ENCODE peak calls at places on chromosome 1, in ten cellular contexts. One of them, this sample, is unnamed.

GRCh38 chr1:164064501-164064900 is 494.5 kb upstream of the PBX1 start:
- DNase-seq in tibial artery: no peak
- DNase-seq in breast epithelium: no peak
- DNase-seq in psoas muscle: no peak
- DNase-seq in neural progenitor cell: no peak
- DNase-seq in CD8-positive, alpha-beta T cell: no peak
- DNase-seq in activated CD8-positive, alpha-beta T cell treated with anti-CD3 and anti-CD28 coated beads for 36 hours: no peak
- DNase-seq in fibroblast of mammary gland: peak; percentile 47
- DNase-seq in glutamatergic neuron: no peak
- DNase-seq in fibroblast of pulmonary artery: peak; percentile 7
- DNase-seq in this sample: no peak

GRCh38 chr1:30706528-30706927 is 16.9 kb downstream of the MATN1 start:
- DNase-seq in CD8-positive, alpha-beta T cell: no peak
- DNase-seq in tibial artery: peak; percentile 80
- DNase-seq in psoas muscle: peak; percentile 65
- DNase-seq in glutamatergic neuron: no peak
- DNase-seq in fibroblast of pulmonary artery: peak; percentile 40
- DNase-seq in neural progenitor cell: no peak
- DNase-seq in activated CD8-positive, alpha-beta T cell treated with anti-CD3 and anti-CD28 coated beads for 36 hours: no peak
- DNase-seq in breast epithelium: no peak
- DNase-seq in fibroblast of mammary gland: peak; percentile 58
- DNase-seq in this sample: no peak

GRCh38 chr1:79197421-79197820 is 190.9 kb upstream of the ADGRL4 start:
- DNase-seq in psoas muscle: no peak
- DNase-seq in neural progenitor cell: peak; percentile 34
- DNase-seq in activated CD8-positive, alpha-beta T cell treated with anti-CD3 and anti-CD28 coated beads for 36 hours: no peak
- DNase-seq in fibroblast of pulmonary artery: peak; percentile 72
- DNase-seq in fibroblast of mammary gland: peak; percentile 56
- DNase-seq in CD8-positive, alpha-beta T cell: no peak
- DNase-seq in tibial artery: no peak
- DNase-seq in glutamatergic neuron: no peak
- DNase-seq in breast epithelium: no peak
- DNase-seq in this sample: no peak

GRCh38 chr1:81799939-81800740 is 594 bp upstream of the ADGRL2 start:
- DNase-seq in fibroblast of pulmonary artery: peak; percentile 85
- DNase-seq in neural progenitor cell: peak; percentile 94
- DNase-seq in breast epithelium: no peak
- DNase-seq in fibroblast of mammary gland: peak; percentile 73
- DNase-seq in glutamatergic neuron: peak; percentile 71
- DNase-seq in tibial artery: peak; percentile 77
- DNase-seq in activated CD8-positive, alpha-beta T cell treated with anti-CD3 and anti-CD28 coated beads for 36 hours: no peak
- DNase-seq in CD8-positive, alpha-beta T cell: no peak
- DNase-seq in psoas muscle: peak; percentile 54
- DNase-seq in this sample: peak; percentile 69

GRCh38 chr1:201139306-201139705 is 12.3 kb upstream of the ASCL5 start:
- DNase-seq in activated CD8-positive, alpha-beta T cell treated with anti-CD3 and anti-CD28 coated beads for 36 hours: no peak
- DNase-seq in neural progenitor cell: no peak
- DNase-seq in psoas muscle: no peak
- DNase-seq in fibroblast of mammary gland: no peak
- DNase-seq in fibroblast of pulmonary artery: no peak
- DNase-seq in glutamatergic neuron: no peak
- DNase-seq in CD8-positive, alpha-beta T cell: no peak
- DNase-seq in breast epithelium: peak; percentile 49
- DNase-seq in tibial artery: peak; percentile 57
- DNase-seq in this sample: no peak

GRCh38 chr1:186164773-186165172 is 210.3 kb downstream of the TPR start:
- DNase-seq in fibroblast of pulmonary artery: no peak
- DNase-seq in tibial artery: no peak
- DNase-seq in breast epithelium: no peak
- DNase-seq in fibroblast of mammary gland: no peak
- DNase-seq in CD8-positive, alpha-beta T cell: no peak
- DNase-seq in glutamatergic neuron: no peak
- DNase-seq in neural progenitor cell: no peak
- DNase-seq in activated CD8-positive, alpha-beta T cell treated with anti-CD3 and anti-CD28 coated beads for 36 hours: no peak
- DNase-seq in psoas muscle: no peak
- DNase-seq in this sample: no peak

GRCh38 chr1:1334835-1335234 is 3.8 kb downstream of the TAS1R3 start:
- DNase-seq in neural progenitor cell: peak; percentile 94
- DNase-seq in tibial artery: no peak
- DNase-seq in CD8-positive, alpha-beta T cell: no peak
- DNase-seq in fibroblast of mammary gland: no peak
- DNase-seq in glutamatergic neuron: no peak
- DNase-seq in activated CD8-positive, alpha-beta T cell treated with anti-CD3 and anti-CD28 coated beads for 36 hours: no peak
- DNase-seq in fibroblast of pulmonary artery: no peak
- DNase-seq in breast epithelium: no peak
- DNase-seq in psoas muscle: no peak
- DNase-seq in this sample: no peak

GRCh38 chr1:206461602-206462455 is 8.4 kb upstream of the IKBKE start:
- DNase-seq in fibroblast of mammary gland: peak; percentile 77
- DNase-seq in fibroblast of pulmonary artery: peak; percentile 87
- DNase-seq in breast epithelium: no peak
- DNase-seq in CD8-positive, alpha-beta T cell: peak; percentile 82
- DNase-seq in activated CD8-positive, alpha-beta T cell treated with anti-CD3 and anti-CD28 coated beads for 36 hours: peak; percentile 91
- DNase-seq in glutamatergic neuron: peak; percentile 71
- DNase-seq in tibial artery: no peak
- DNase-seq in neural progenitor cell: peak; percentile 78
- DNase-seq in psoas muscle: peak; percentile 35
- DNase-seq in this sample: peak; percentile 70

GRCh38 chr1:234730110-234730509 is 120.1 kb upstream of the IRF2BP2 start:
- DNase-seq in CD8-positive, alpha-beta T cell: no peak
- DNase-seq in fibroblast of mammary gland: no peak
- DNase-seq in activated CD8-positive, alpha-beta T cell treated with anti-CD3 and anti-CD28 coated beads for 36 hours: no peak
- DNase-seq in psoas muscle: no peak
- DNase-seq in breast epithelium: no peak
- DNase-seq in neural progenitor cell: no peak
- DNase-seq in glutamatergic neuron: no peak
- DNase-seq in fibroblast of pulmonary artery: no peak
- DNase-seq in tibial artery: no peak
- DNase-seq in this sample: no peak

GRCh38 chr1:234732260-234732659 is 122.3 kb upstream of the IRF2BP2 start:
- DNase-seq in psoas muscle: no peak
- DNase-seq in neural progenitor cell: no peak
- DNase-seq in activated CD8-positive, alpha-beta T cell treated with anti-CD3 and anti-CD28 coated beads for 36 hours: no peak
- DNase-seq in fibroblast of pulmonary artery: no peak
- DNase-seq in glutamatergic neuron: no peak
- DNase-seq in CD8-positive, alpha-beta T cell: no peak
- DNase-seq in breast epithelium: no peak
- DNase-seq in fibroblast of mammary gland: no peak
- DNase-seq in tibial artery: no peak
- DNase-seq in this sample: no peak

GRCh38 chr1:234731371-234732085 is 121.5 kb upstream of the IRF2BP2 start:
- DNase-seq in fibroblast of pulmonary artery: peak; percentile 67
- DNase-seq in psoas muscle: no peak
- DNase-seq in activated CD8-positive, alpha-beta T cell treated with anti-CD3 and anti-CD28 coated beads for 36 hours: peak; percentile 83
- DNase-seq in glutamatergic neuron: no peak
- DNase-seq in tibial artery: no peak
- DNase-seq in CD8-positive, alpha-beta T cell: no peak
- DNase-seq in fibroblast of mammary gland: peak; percentile 92
- DNase-seq in breast epithelium: no peak
- DNase-seq in neural progenitor cell: no peak
- DNase-seq in this sample: no peak

GRCh38 chr1:234729566-234729965 is 119.6 kb upstream of the IRF2BP2 start:
- DNase-seq in CD8-positive, alpha-beta T cell: no peak
- DNase-seq in fibroblast of mammary gland: no peak
- DNase-seq in psoas muscle: no peak
- DNase-seq in tibial artery: no peak
- DNase-seq in neural progenitor cell: no peak
- DNase-seq in breast epithelium: no peak
- DNase-seq in fibroblast of pulmonary artery: peak; percentile 29
- DNase-seq in glutamatergic neuron: no peak
- DNase-seq in activated CD8-positive, alpha-beta T cell treated with anti-CD3 and anti-CD28 coated beads for 36 hours: no peak
- DNase-seq in this sample: no peak

DNA sequence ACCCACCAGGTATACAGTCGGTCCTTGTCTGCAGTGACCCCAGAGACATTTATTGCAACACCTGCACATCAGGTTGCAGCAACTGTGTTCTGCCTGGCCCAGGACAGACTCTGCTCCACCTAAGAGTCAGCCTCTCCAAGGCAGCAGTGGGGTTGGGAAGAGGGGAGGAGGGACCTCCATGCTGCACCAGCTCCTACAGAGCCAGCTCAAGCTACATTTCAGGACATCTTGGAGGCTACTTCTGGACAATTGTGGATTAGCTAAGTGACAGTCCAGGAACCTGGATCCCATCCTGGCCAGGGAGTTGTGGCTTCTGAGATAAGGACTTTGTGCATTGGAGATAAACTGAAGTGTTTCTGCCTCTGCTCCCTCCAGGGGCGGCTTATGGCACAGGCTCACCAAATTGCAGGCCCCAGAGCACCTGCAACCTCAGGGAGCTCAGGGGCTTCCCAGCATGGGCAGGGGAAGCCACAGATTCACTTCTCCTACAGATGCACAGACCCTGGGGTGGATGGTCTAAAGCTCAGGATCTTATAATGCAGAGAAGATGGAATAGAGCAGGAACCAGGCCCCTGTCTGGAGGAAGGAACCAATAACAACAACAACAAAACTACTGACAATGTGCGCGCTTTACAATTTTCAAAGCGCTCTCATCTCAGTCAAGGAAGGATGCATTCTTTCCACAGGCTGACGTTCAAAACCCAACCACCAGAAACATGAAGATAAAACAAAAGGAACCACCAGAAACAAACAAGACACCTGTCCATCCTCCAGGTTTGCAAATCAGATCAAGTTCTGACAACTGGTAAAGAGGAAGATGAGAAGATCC is 120.8 kb upstream of the IRF2BP2 start:
- DNase-seq in fibroblast of mammary gland: no peak
- DNase-seq in breast epithelium: no peak
- DNase-seq in tibial artery: no peak
- DNase-seq in glutamatergic neuron: no peak
- DNase-seq in fibroblast of pulmonary artery: no peak
- DNase-seq in CD8-positive, alpha-beta T cell: peak; percentile 56
- DNase-seq in activated CD8-positive, alpha-beta T cell treated with anti-CD3 and anti-CD28 coated beads for 36 hours: peak; percentile 78
- DNase-seq in psoas muscle: no peak
- DNase-seq in neural progenitor cell: no peak
- DNase-seq in this sample: no peak
- TF ChIP-seq CTCF in fibroblast of mammary gland: no peak
- TF ChIP-seq CTCF in breast epithelium: no peak
- TF ChIP-seq CTCF in tibial artery: no peak
- TF ChIP-seq CTCF in glutamatergic neuron: no peak
- TF ChIP-seq CTCF in fibroblast of pulmonary artery: no peak
- TF ChIP-seq CTCF in CD8-positive, alpha-beta T cell: no peak
- TF ChIP-seq CTCF in activated CD8-positive, alpha-beta T cell treated with anti-CD3 and anti-CD28 coated beads for 36 hours: peak; percentile 33
- TF ChIP-seq CTCF in psoas muscle: no peak
- TF ChIP-seq CTCF in neural progenitor cell: no peak
- TF ChIP-seq CTCF in this sample: no peak

DNA sequence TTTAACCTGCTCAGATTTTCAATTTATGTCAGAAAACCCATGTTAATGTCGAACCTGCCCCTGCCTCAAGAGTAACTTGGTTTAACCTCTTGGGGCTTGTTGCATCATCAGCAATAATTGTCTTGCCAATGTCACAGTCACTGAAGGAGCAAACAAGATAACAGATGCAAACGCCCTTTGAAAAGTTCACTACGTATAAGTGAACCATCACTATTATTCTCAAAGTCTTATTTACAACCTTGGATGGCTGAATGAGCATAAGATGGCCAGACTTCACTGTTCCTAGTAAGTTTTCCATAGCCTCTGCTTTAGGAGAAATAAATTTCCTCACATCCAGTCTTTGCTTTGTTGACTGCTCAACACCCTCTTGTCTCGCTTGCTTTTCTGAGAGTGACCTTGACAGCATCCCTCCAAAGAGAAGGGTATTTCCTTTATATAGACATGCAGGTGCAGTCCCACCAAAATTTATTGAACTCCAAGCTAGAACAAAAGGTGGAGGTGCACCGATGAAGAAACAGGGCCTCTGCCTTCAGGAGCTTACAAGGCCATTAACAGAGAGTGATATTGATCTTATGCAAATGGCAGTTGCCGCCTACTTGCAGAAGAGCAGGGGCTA is 749 bp upstream of the LRIG2 start:
- DNase-seq in fibroblast of mammary gland: no peak
- DNase-seq in breast epithelium: no peak
- DNase-seq in fibroblast of pulmonary artery: no peak
- DNase-seq in tibial artery: no peak
- DNase-seq in psoas muscle: no peak
- DNase-seq in activated CD8-positive, alpha-beta T cell treated with anti-CD3 and anti-CD28 coated beads for 36 hours: no peak
- DNase-seq in CD8-positive, alpha-beta T cell: no peak
- DNase-seq in neural progenitor cell: no peak
- DNase-seq in glutamatergic neuron: no peak
- DNase-seq in this sample: no peak
- TF ChIP-seq CTCF in fibroblast of mammary gland: no peak
- TF ChIP-seq CTCF in breast epithelium: no peak
- TF ChIP-seq CTCF in fibroblast of pulmonary artery: no peak
- TF ChIP-seq CTCF in tibial artery: no peak
- TF ChIP-seq CTCF in psoas muscle: no peak
- TF ChIP-seq CTCF in activated CD8-positive, alpha-beta T cell treated with anti-CD3 and anti-CD28 coated beads for 36 hours: no peak
- TF ChIP-seq CTCF in CD8-positive, alpha-beta T cell: no peak
- TF ChIP-seq CTCF in neural progenitor cell: no peak
- TF ChIP-seq CTCF in glutamatergic neuron: no peak
- TF ChIP-seq CTCF in this sample: no peak

GRCh38 chr1:85199667-85200366 is 999 bp downstream of the SYDE2 start:
- DNase-seq in glutamatergic neuron: no peak
- DNase-seq in fibroblast of pulmonary artery: no peak
- DNase-seq in CD8-positive, alpha-beta T cell: no peak
- DNase-seq in breast epithelium: no peak
- DNase-seq in psoas muscle: no peak
- DNase-seq in neural progenitor cell: no peak
- DNase-seq in tibial artery: no peak
- DNase-seq in activated CD8-positive, alpha-beta T cell treated with anti-CD3 and anti-CD28 coated beads for 36 hours: no peak
- DNase-seq in fibroblast of mammary gland: no peak
- DNase-seq in this sample: no peak
- TF ChIP-seq CTCF in glutamatergic neuron: no peak
- TF ChIP-seq CTCF in fibroblast of pulmonary artery: no peak
- TF ChIP-seq CTCF in CD8-positive, alpha-beta T cell: no peak
- TF ChIP-seq CTCF in breast epithelium: no peak
- TF ChIP-seq CTCF in psoas muscle: no peak
- TF ChIP-seq CTCF in neural progenitor cell: no peak
- TF ChIP-seq CTCF in tibial artery: no peak
- TF ChIP-seq CTCF in activated CD8-positive, alpha-beta T cell treated with anti-CD3 and anti-CD28 coated beads for 36 hours: no peak
- TF ChIP-seq CTCF in fibroblast of mammary gland: no peak
- TF ChIP-seq CTCF in this sample: no peak

GRCh38 chr1:51628715-51629590 is 12.1 kb downstream of the OSBPL9 start:
- DNase-seq in fibroblast of pulmonary artery: no peak
- DNase-seq in CD8-positive, alpha-beta T cell: no peak
- DNase-seq in breast epithelium: no peak
- DNase-seq in fibroblast of mammary gland: no peak
- DNase-seq in tibial artery: no peak
- DNase-seq in psoas muscle: no peak
- DNase-seq in glutamatergic neuron: no peak
- DNase-seq in activated CD8-positive, alpha-beta T cell treated with anti-CD3 and anti-CD28 coated beads for 36 hours: no peak
- DNase-seq in neural progenitor cell: no peak
- DNase-seq in this sample: no peak

GRCh38 chr1:51629918-51630317 is 13.0 kb downstream of the OSBPL9 start:
- DNase-seq in tibial artery: no peak
- DNase-seq in fibroblast of mammary gland: no peak
- DNase-seq in fibroblast of pulmonary artery: no peak
- DNase-seq in neural progenitor cell: no peak
- DNase-seq in psoas muscle: no peak
- DNase-seq in breast epithelium: no peak
- DNase-seq in glutamatergic neuron: no peak
- DNase-seq in activated CD8-positive, alpha-beta T cell treated with anti-CD3 and anti-CD28 coated beads for 36 hours: no peak
- DNase-seq in CD8-positive, alpha-beta T cell: no peak
- DNase-seq in this sample: no peak

GRCh38 chr1:51630393-51630792 is 13.5 kb downstream of the OSBPL9 start:
- DNase-seq in psoas muscle: no peak
- DNase-seq in breast epithelium: no peak
- DNase-seq in fibroblast of pulmonary artery: no peak
- DNase-seq in glutamatergic neuron: no peak
- DNase-seq in CD8-positive, alpha-beta T cell: no peak
- DNase-seq in activated CD8-positive, alpha-beta T cell treated with anti-CD3 and anti-CD28 coated beads for 36 hours: no peak
- DNase-seq in fibroblast of mammary gland: no peak
- DNase-seq in neural progenitor cell: no peak
- DNase-seq in tibial artery: no peak
- DNase-seq in this sample: no peak

GRCh38 chr1:51624851-51625250 is 8.0 kb downstream of the OSBPL9 start:
- DNase-seq in tibial artery: no peak
- DNase-seq in breast epithelium: no peak
- DNase-seq in psoas muscle: no peak
- DNase-seq in fibroblast of mammary gland: no peak
- DNase-seq in glutamatergic neuron: no peak
- DNase-seq in activated CD8-positive, alpha-beta T cell treated with anti-CD3 and anti-CD28 coated beads for 36 hours: no peak
- DNase-seq in neural progenitor cell: no peak
- DNase-seq in fibroblast of pulmonary artery: peak; percentile 13
- DNase-seq in CD8-positive, alpha-beta T cell: no peak
- DNase-seq in this sample: no peak

DNA sequence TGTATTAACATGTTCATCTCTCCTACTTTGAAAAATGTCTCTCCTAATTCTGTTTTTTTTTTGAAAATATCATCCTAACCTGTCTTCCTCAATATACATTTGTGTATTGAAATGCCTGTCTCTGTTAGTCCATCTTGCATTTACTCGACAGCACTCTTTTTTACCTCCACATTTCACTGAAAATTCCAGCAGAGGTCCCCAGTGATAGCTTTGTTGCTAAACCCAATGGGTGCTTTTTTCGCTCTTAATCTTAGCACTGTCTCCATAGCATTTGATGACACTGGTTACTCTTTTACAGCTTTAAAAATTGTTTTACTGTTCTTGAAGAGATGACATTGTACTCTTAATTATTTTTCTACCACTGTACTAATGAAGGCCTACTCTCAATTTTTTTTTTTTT is 10.8 kb downstream of the OSBPL9 start:
- DNase-seq in neural progenitor cell: peak; percentile 49
- DNase-seq in psoas muscle: no peak
- DNase-seq in breast epithelium: no peak
- DNase-seq in tibial artery: no peak
- DNase-seq in activated CD8-positive, alpha-beta T cell treated with anti-CD3 and anti-CD28 coated beads for 36 hours: no peak
- DNase-seq in CD8-positive, alpha-beta T cell: no peak
- DNase-seq in fibroblast of mammary gland: peak; percentile 72
- DNase-seq in fibroblast of pulmonary artery: peak; percentile 78
- DNase-seq in glutamatergic neuron: no peak
- DNase-seq in this sample: no peak
- TF ChIP-seq CTCF in neural progenitor cell: peak; percentile 54
- TF ChIP-seq CTCF in psoas muscle: no peak
- TF ChIP-seq CTCF in breast epithelium: no peak
- TF ChIP-seq CTCF in tibial artery: peak; percentile 34
- TF ChIP-seq CTCF in activated CD8-positive, alpha-beta T cell treated with anti-CD3 and anti-CD28 coated beads for 36 hours: peak; percentile 33
- TF ChIP-seq CTCF in CD8-positive, alpha-beta T cell: no peak
- TF ChIP-seq CTCF in fibroblast of mammary gland: peak; percentile 69
- TF ChIP-seq CTCF in fibroblast of pulmonary artery: peak; percentile 70
- TF ChIP-seq CTCF in glutamatergic neuron: no peak
- TF ChIP-seq CTCF in this sample: peak; percentile 48

This sample was measured in neural crest cell.